ENCODE peak calls at places on chromosomes 4 and X, in four cellular contexts. N is pancreas; E is heart right ventricle; D is CD4-positive, alpha-beta T cell. G is an unnamed sample.

GRCh38 chrX:11908371-11908770 is 150.3 kb downstream of the MSL3 start:
- DNase-seq in N (no peak), D (no peak), E (no peak), G (no peak)

GRCh38 chr4:77273412-77273811 is 116.4 kb downstream of the CCNG2 start:
- DNase-seq in N (no peak), D (no peak), E (no peak), G (no peak)

GRCh38 chr4:27595956-27596355 is 735.3 kb downstream of the STIM2 start:
- DNase-seq in D (no peak), E (no peak), N (no peak), G (no peak)

GRCh38 chr4:71130827-71131603 is 137.6 kb downstream of the DCK start:
- DNase-seq in N (no peak), D (no peak), E (no peak), G (no peak)

GRCh38 chrX:54172455-54172854 is 10.6 kb downstream of the FAM120C start:
- DNase-seq in D (no peak), E (no peak), N (no peak), G (no peak)

GRCh38 chr4:152172146-152172545 is 363.7 kb downstream of the FBXW7 start:
- DNase-seq in N (no peak), D (no peak), E (no peak), G (no peak)

GRCh38 chr4:125620066-125620850 is 305.5 kb downstream of the FAT4 start:
- DNase-seq in N (no peak), D (no peak), E (no peak), G (no peak)

GRCh38 chr4:139559095-139559490 is 3.1 kb upstream of the SETD7 start:
- DNase-seq in D (no peak), N (no peak), E (no peak), G (no peak)

GRCh38 chrX:10034740-10035260 is 67.6 kb downstream of the CLDN34 start:
- DNase-seq in D (no peak), N (no peak), E (no peak), G (no peak)

GRCh38 chr4:184978211-184978610 is 40.1 kb upstream of the HELT start:
- DNase-seq in E (peak; percentile 66), D (no peak), N (no peak), G (no peak)

GRCh38 chr4:65383589-65384305 is 286.5 kb downstream of the EPHA5 start:
- DNase-seq in D (no peak), N (no peak), E (no peak), G (no peak)

GRCh38 chrX:149949743-149950436 is 11.6 kb upstream of the EOLA2 start:
- DNase-seq in N (no peak), D (no peak), E (no peak), G (no peak)

GRCh38 chr4:153419029-153419428 is 47.1 kb upstream of the TMEM131L start:
- DNase-seq in D (no peak), N (no peak), E (no peak), G (no peak)

GRCh38 chrX:24341795-24342194 is 18.6 kb upstream of the SUPT20HL1 start:
- DNase-seq in E (no peak), N (no peak), D (no peak), G (no peak)

GRCh38 chr4:177100307-177100706 is 209.4 kb upstream of the NEIL3 start:
- DNase-seq in E (no peak), D (no peak), N (no peak), G (no peak)

GRCh38 chrX:10350991-10351390 is 194.2 kb downstream of the CLCN4 start:
- DNase-seq in N (no peak), E (no peak), D (no peak), G (no peak)

GRCh38 chr4:16245241-16245640 is 19.0 kb upstream of the TAPT1 start:
- DNase-seq in D (no peak), E (no peak), N (no peak), G (no peak)

GRCh38 chr4:153553820-153554173 is 87.6 kb downstream of the TMEM131L start:
- DNase-seq in D (no peak), N (no peak), E (no peak), G (no peak)

GRCh38 chrX:30635630-30636029 is 17.6 kb upstream of the GK start:
- DNase-seq in E (no peak), D (no peak), N (no peak), G (no peak)

GRCh38 chr4:135735543-135735942 is 1534.0 kb upstream of the PABPC4L start:
- DNase-seq in D (no peak), N (no peak), E (no peak), G (no peak)

GRCh38 chrX:154526901-154527675 is 11.1 kb upstream of the FAM3A start:
- DNase-seq in E (peak; percentile 82), N (peak; percentile 79), D (peak; percentile 41), G (peak; percentile 73)

GRCh38 chrX:134601240-134601639 is 57.0 kb downstream of the PLAC1 start:
- DNase-seq in D (no peak), E (no peak), N (no peak), G (no peak)

GRCh38 chr4:127015616-127016015 is 617.1 kb upstream of the INTU start:
- DNase-seq in D (no peak), N (no peak), E (no peak), G (no peak)

GRCh38 chrX:113009837-113010236 is 169.2 kb upstream of the AMOT start:
- DNase-seq in E (no peak), D (no peak), N (no peak), G (no peak)

GRCh38 chr4:113822555-113823290 is 61.2 kb upstream of the CAMK2D start:
- DNase-seq in N (no peak), E (no peak), D (no peak), G (no peak)

GRCh38 chr4:182126567-182126966 is 116.6 kb upstream of the TENM3 start:
- DNase-seq in E (no peak), N (no peak), D (no peak), G (no peak)

GRCh38 chr4:8355864-8356565 is 84.5 kb downstream of the ACOX3 start:
- DNase-seq in D (no peak), N (peak; percentile 6), E (no peak), G (no peak)

GRCh38 chr4:32460972-32461371 is 1740.8 kb downstream of the PCDH7 start:
- DNase-seq in E (no peak), D (no peak), N (no peak), G (no peak)

GRCh38 chr4:2424581-2424980 is 5.8 kb downstream of the CFAP99 start:
- DNase-seq in D (no peak), N (no peak), E (no peak), G (no peak)

GRCh38 chr4:2793578-2793919 is 664 bp downstream of the SH3BP2 start:
- DNase-seq in E (no peak), N (peak; percentile 76), D (no peak), G (peak; percentile 12)

DNA sequence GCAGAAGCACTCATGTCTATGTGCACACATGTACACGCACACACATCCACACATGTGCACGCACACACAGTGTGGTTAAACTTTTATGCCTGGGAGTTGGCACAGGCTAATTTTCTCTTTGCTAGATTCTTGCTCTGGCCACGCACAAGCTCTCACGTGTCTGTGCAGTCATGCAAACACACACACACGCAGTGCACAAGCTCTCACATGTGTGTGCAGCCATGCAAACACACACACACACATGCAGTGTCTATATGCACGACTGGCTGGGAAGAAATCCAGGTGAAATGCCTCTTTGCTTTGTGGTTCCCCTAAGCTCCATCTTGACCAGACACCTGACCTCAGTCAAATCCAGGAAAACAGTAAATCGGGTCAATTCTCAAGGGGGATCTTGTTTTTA is 138.0 kb downstream of the SHOX start:
- DNase-seq in D (no peak), N (no peak), E (no peak), G (no peak)
- H3K9me3 ChIP-seq in D (no peaks in the 10 kb centered on the region), N (no peaks in the 10 kb centered on the region), E (peaks cover 8% of the 10 kb centered on the region), G (no peaks in the 10 kb centered on the region)

GRCh38 chr4:175215657-175216056 is 297.5 kb downstream of the ADAM29 start:
- DNase-seq in E (no peak), D (no peak), N (no peak), G (no peak)
- H3K9me3 ChIP-seq in E (peaks cover 55% of the 10 kb centered on the region), D (no peaks in the 10 kb centered on the region), N (no peaks in the 10 kb centered on the region), G (peaks cover 9% of the 10 kb centered on the region)

GRCh38 chr4:30802622-30803323 is 82.6 kb downstream of the PCDH7 start:
- DNase-seq in N (no peak), D (no peak), E (no peak), G (no peak)

DNA sequence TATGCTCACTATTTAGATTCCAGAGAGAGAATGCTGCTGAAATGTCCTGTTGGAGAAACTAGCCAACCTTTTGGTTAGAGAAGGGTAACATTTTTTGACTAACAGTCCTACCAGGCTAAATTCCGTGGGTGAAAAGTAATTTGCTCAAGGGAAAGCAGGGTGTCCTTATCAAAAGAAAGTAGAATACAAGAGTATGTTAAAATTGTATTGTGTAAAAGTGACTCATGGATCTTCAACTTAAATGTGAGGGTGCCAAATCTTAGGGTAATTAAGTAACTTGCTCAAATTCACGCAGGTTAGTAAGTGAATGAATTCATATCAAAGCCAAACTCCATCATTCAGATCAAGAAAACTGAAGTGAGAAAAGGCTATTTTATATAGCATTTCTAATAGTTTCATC is 81.7 kb downstream of the PCDH7 start:
- DNase-seq in D (no peak), N (no peak), E (no peak), G (no peak)
- H3K9me3 ChIP-seq in D (no peaks in the 10 kb centered on the region), N (no peaks in the 10 kb centered on the region), E (peaks cover 10% of the 10 kb centered on the region), G (no peaks in the 10 kb centered on the region)

DNA sequence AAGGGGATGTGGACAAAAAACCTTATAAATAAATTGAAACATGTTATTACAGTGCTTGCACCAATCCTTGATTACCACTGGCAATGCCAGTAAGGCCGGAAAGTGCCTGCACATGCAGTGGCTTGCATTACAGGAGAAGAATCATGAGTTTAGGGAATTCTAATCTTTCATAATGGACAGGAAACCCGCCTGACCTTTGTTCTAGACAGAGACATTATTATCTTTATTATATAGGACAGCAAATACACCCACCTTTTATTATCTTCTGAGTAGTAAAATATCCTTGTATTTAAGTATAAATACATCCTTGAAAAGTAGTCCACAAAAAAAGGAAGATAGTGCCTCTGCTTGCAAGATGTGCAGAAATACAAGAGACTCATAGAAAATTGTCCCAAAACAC is 379.9 kb upstream of the LCORL start:
- DNase-seq in N (no peak), D (no peak), E (no peak), G (no peak)
- H3K9me3 ChIP-seq in N (no peaks in the 10 kb centered on the region), D (no peaks in the 10 kb centered on the region), E (no peaks in the 10 kb centered on the region), G (no peaks in the 10 kb centered on the region)

GRCh38 chr4:169384741-169385140 is 114.0 kb upstream of the SH3RF1 start:
- DNase-seq in N (no peak), E (no peak), D (no peak), G (no peak)

GRCh38 chr4:169376421-169376820 is 105.7 kb upstream of the SH3RF1 start:
- DNase-seq in D (no peak), E (no peak), N (no peak), G (no peak)

GRCh38 chr4:169377367-169377766 is 106.6 kb upstream of the SH3RF1 start:
- DNase-seq in N (no peak), E (no peak), D (no peak), G (no peak)

GRCh38 chr4:169383724-169384123 is 113.0 kb upstream of the SH3RF1 start:
- DNase-seq in N (no peak), D (no peak), E (no peak), G (no peak)

DNA sequence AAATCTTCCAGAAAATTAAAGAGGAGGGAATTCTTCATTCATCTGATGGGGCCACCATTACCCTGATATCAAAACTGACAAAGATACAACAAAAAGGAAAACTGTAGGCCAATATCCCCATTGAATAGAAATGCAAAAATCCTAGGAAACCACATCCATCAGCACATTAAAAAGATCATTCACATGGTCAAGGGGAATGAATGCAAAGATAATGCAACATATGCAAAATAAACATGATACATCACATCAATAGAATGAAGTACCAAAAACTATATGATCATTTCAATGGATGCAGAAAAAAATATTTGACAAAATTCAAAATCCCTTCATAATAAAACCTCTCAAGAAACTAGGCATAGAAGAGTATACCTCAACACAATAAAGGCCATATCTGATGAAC is 108.9 kb upstream of the SH3RF1 start:
- DNase-seq in N (no peak), D (no peak), E (no peak), G (no peak)
- H3K9me3 ChIP-seq in N (no peaks in the 10 kb centered on the region), D (peaks cover 37% of the 10 kb centered on the region), E (peaks cover 72% of the 10 kb centered on the region), G (no peaks in the 10 kb centered on the region)

GRCh38 chrX:139776614-139777013 is 68.6 kb upstream of the MCF2 start:
- DNase-seq in E (no peak), N (no peak), D (no peak), G (no peak)
- H3K9me3 ChIP-seq in E (no peaks in the 10 kb centered on the region), N (no peaks in the 10 kb centered on the region), D (no peaks in the 10 kb centered on the region), G (no peaks in the 10 kb centered on the region)